ENCODE peak calls at places on chromosome 9, in eight cellular contexts. One of them, this sample, is unnamed.

GRCh38 chr9:83403864-83404263 is 134.3 kb downstream of the FRMD3 start:
- DNase-seq in fibroblast of mammary gland: peak
- DNase-seq in left lung: no peak
- DNase-seq in activated CD4-positive, alpha-beta T cell treated with anti-CD3 and anti-CD28 coated beads for 24 hours: no peak
- DNase-seq in activated T-cell treated with anti-CD3 and anti-CD28 coated beads, Interleukin-2, amount 50 U/mL, for 4 hours: no peak
- DNase-seq in stimulated activated CD4-positive, alpha-beta T cell treated with anti-CD3 and anti-CD28 coated beads, Interleukin-12 subunit alpha, Interleukin-12 subunit beta, amount 100 ng/mL, for 24 hours: no peak
- DNase-seq in Ammon's horn: no peak
- DNase-seq in glutamatergic neuron: no peak
- DNase-seq in this sample: peak

GRCh38 chr9:126985870-126986498 is 71.4 kb downstream of the RALGPS1 start:
- DNase-seq in fibroblast of mammary gland: peak
- DNase-seq in Ammon's horn: peak
- DNase-seq in activated T-cell treated with anti-CD3 and anti-CD28 coated beads, Interleukin-2, amount 50 U/mL, for 4 hours: peak
- DNase-seq in glutamatergic neuron: no peak
- DNase-seq in left lung: peak
- DNase-seq in activated CD4-positive, alpha-beta T cell treated with anti-CD3 and anti-CD28 coated beads for 24 hours: peak
- DNase-seq in stimulated activated CD4-positive, alpha-beta T cell treated with anti-CD3 and anti-CD28 coated beads, Interleukin-12 subunit alpha, Interleukin-12 subunit beta, amount 100 ng/mL, for 24 hours: peak
- DNase-seq in this sample: no peak

GRCh38 chr9:33234511-33235467 is 5.2 kb upstream of the SPINK4 start:
- DNase-seq in activated CD4-positive, alpha-beta T cell treated with anti-CD3 and anti-CD28 coated beads for 24 hours: no peak
- DNase-seq in Ammon's horn: no peak
- DNase-seq in stimulated activated CD4-positive, alpha-beta T cell treated with anti-CD3 and anti-CD28 coated beads, Interleukin-12 subunit alpha, Interleukin-12 subunit beta, amount 100 ng/mL, for 24 hours: no peak
- DNase-seq in activated T-cell treated with anti-CD3 and anti-CD28 coated beads, Interleukin-2, amount 50 U/mL, for 4 hours: no peak
- DNase-seq in left lung: no peak
- DNase-seq in fibroblast of mammary gland: peak
- DNase-seq in glutamatergic neuron: no peak
- DNase-seq in this sample: no peak

GRCh38 chr9:14027114-14027812 is 286.7 kb downstream of the NFIB start:
- DNase-seq in glutamatergic neuron: no peak
- DNase-seq in activated T-cell treated with anti-CD3 and anti-CD28 coated beads, Interleukin-2, amount 50 U/mL, for 4 hours: no peak
- DNase-seq in activated CD4-positive, alpha-beta T cell treated with anti-CD3 and anti-CD28 coated beads for 24 hours: no peak
- DNase-seq in Ammon's horn: no peak
- DNase-seq in stimulated activated CD4-positive, alpha-beta T cell treated with anti-CD3 and anti-CD28 coated beads, Interleukin-12 subunit alpha, Interleukin-12 subunit beta, amount 100 ng/mL, for 24 hours: no peak
- DNase-seq in left lung: peak
- DNase-seq in fibroblast of mammary gland: no peak
- DNase-seq in this sample: peak

GRCh38 chr9:124350485-124351263 is 64.6 kb downstream of the PSMB7 start:
- DNase-seq in activated T-cell treated with anti-CD3 and anti-CD28 coated beads, Interleukin-2, amount 50 U/mL, for 4 hours: no peak
- DNase-seq in Ammon's horn: no peak
- DNase-seq in left lung: peak
- DNase-seq in glutamatergic neuron: no peak
- DNase-seq in fibroblast of mammary gland: no peak
- DNase-seq in stimulated activated CD4-positive, alpha-beta T cell treated with anti-CD3 and anti-CD28 coated beads, Interleukin-12 subunit alpha, Interleukin-12 subunit beta, amount 100 ng/mL, for 24 hours: no peak
- DNase-seq in activated CD4-positive, alpha-beta T cell treated with anti-CD3 and anti-CD28 coated beads for 24 hours: no peak
- DNase-seq in this sample: no peak

GRCh38 chr9:91340395-91340794 is 21.3 kb downstream of the AUH start:
- DNase-seq in left lung: no peak
- DNase-seq in Ammon's horn: no peak
- DNase-seq in activated T-cell treated with anti-CD3 and anti-CD28 coated beads, Interleukin-2, amount 50 U/mL, for 4 hours: no peak
- DNase-seq in glutamatergic neuron: no peak
- DNase-seq in activated CD4-positive, alpha-beta T cell treated with anti-CD3 and anti-CD28 coated beads for 24 hours: no peak
- DNase-seq in fibroblast of mammary gland: no peak
- DNase-seq in stimulated activated CD4-positive, alpha-beta T cell treated with anti-CD3 and anti-CD28 coated beads, Interleukin-12 subunit alpha, Interleukin-12 subunit beta, amount 100 ng/mL, for 24 hours: no peak
- DNase-seq in this sample: no peak

GRCh38 chr9:129574911-129575574 is 45.9 kb downstream of the C9orf50 start:
- DNase-seq in left lung: no peak
- DNase-seq in Ammon's horn: no peak
- DNase-seq in glutamatergic neuron: no peak
- DNase-seq in activated T-cell treated with anti-CD3 and anti-CD28 coated beads, Interleukin-2, amount 50 U/mL, for 4 hours: no peak
- DNase-seq in stimulated activated CD4-positive, alpha-beta T cell treated with anti-CD3 and anti-CD28 coated beads, Interleukin-12 subunit alpha, Interleukin-12 subunit beta, amount 100 ng/mL, for 24 hours: no peak
- DNase-seq in activated CD4-positive, alpha-beta T cell treated with anti-CD3 and anti-CD28 coated beads for 24 hours: no peak
- DNase-seq in fibroblast of mammary gland: peak
- DNase-seq in this sample: no peak

GRCh38 chr9:135215571-135216161 is 128.2 kb downstream of the OLFM1 start:
- DNase-seq in stimulated activated CD4-positive, alpha-beta T cell treated with anti-CD3 and anti-CD28 coated beads, Interleukin-12 subunit alpha, Interleukin-12 subunit beta, amount 100 ng/mL, for 24 hours: no peak
- DNase-seq in glutamatergic neuron: no peak
- DNase-seq in left lung: peak
- DNase-seq in Ammon's horn: no peak
- DNase-seq in activated T-cell treated with anti-CD3 and anti-CD28 coated beads, Interleukin-2, amount 50 U/mL, for 4 hours: no peak
- DNase-seq in fibroblast of mammary gland: no peak
- DNase-seq in activated CD4-positive, alpha-beta T cell treated with anti-CD3 and anti-CD28 coated beads for 24 hours: no peak
- DNase-seq in this sample: no peak

GRCh38 chr9:4750021-4750673 is 9.1 kb upstream of the AK3 start:
- DNase-seq in left lung: no peak
- DNase-seq in activated CD4-positive, alpha-beta T cell treated with anti-CD3 and anti-CD28 coated beads for 24 hours: no peak
- DNase-seq in glutamatergic neuron: no peak
- DNase-seq in stimulated activated CD4-positive, alpha-beta T cell treated with anti-CD3 and anti-CD28 coated beads, Interleukin-12 subunit alpha, Interleukin-12 subunit beta, amount 100 ng/mL, for 24 hours: no peak
- DNase-seq in Ammon's horn: peak
- DNase-seq in fibroblast of mammary gland: peak
- DNase-seq in activated T-cell treated with anti-CD3 and anti-CD28 coated beads, Interleukin-2, amount 50 U/mL, for 4 hours: no peak
- DNase-seq in this sample: no peak

This sample was measured in retina.